ENCODE peak calls at places on chromosomes 5 and 9, in five cellular contexts. G, H, J, Q and W are unnamed samples.

GRCh38 chr5:116553366-116553765 is 21.3 kb downstream of the SEMA6A start:
- ATAC-seq in G (no peak), H (no peak), J (no peak), Q (no peak), W (no peak)

GRCh38 chr9:110922145-110922544 is 116.1 kb downstream of the LPAR1 start:
- ATAC-seq in G (no peak), H (no peak), J (no peak), Q (no peak), W (no peak)

GRCh38 chr9:32413424-32413823 is 29.0 kb downstream of the ACO1 start:
- ATAC-seq in G (no peak), H (no peak), J (no peak), Q (no peak), W (no peak)

GRCh38 chr5:108472237-108472636 is 90.3 kb upstream of the FBXL17 start:
- ATAC-seq in G (no peak), H (no peak), J (no peak), Q (no peak), W (no peak)

GRCh38 chr9:5988265-5988664 is 27.2 kb downstream of the RANBP6 start:
- ATAC-seq in G (no peak), H (no peak), J (no peak), Q (no peak), W (no peak)

GRCh38 chr5:156475831-156476551 is 149.0 kb downstream of the SGCD start:
- ATAC-seq in G (no peak), H (peak), J (no peak), Q (no peak), W (no peak)

GRCh38 chr5:178113841-178114324 is 551 bp downstream of the N4BP3 start:
- ATAC-seq in G (no peak), H (no peak), J (peak), Q (peak), W (peak)

GRCh38 chr5:107104040-107104773 is 566.5 kb downstream of the EFNA5 start:
- ATAC-seq in G (no peak), H (no peak), J (no peak), Q (no peak), W (peak)

GRCh38 chr5:15368835-15369234 is 131.1 kb upstream of the FBXL7 start:
- ATAC-seq in G (no peak), H (no peak), J (no peak), Q (no peak), W (no peak)

GRCh38 chr5:152595327-152595890 is 190.3 kb upstream of the NMUR2 start:
- ATAC-seq in G (no peak), H (no peak), J (no peak), Q (no peak), W (no peak)

GRCh38 chr5:37715361-37715760 is 124.5 kb downstream of the GDNF start:
- ATAC-seq in G (no peak), H (no peak), J (no peak), Q (no peak), W (no peak)

GRCh38 chr9:24932785-24933184 is 387.1 kb upstream of the IZUMO3 start:
- ATAC-seq in G (no peak), H (no peak), J (no peak), Q (no peak), W (no peak)

GRCh38 chr9:72978724-72979123 is 25.9 kb upstream of the ALDH1A1 start:
- ATAC-seq in G (no peak), H (no peak), J (no peak), Q (no peak), W (no peak)

GRCh38 chr9:75181748-75182147 is 93.4 kb downstream of the OSTF1 start:
- ATAC-seq in G (no peak), H (no peak), J (no peak), Q (no peak), W (no peak)

GRCh38 chr9:37944266-37944650 is 40.3 kb upstream of the SLC25A51 start:
- ATAC-seq in G (no peak), H (peak), J (no peak), Q (no peak), W (no peak)

GRCh38 chr5:29990681-29991080 is 1202.8 kb upstream of the CDH6 start:
- ATAC-seq in G (no peak), H (no peak), J (no peak), Q (no peak), W (no peak)

GRCh38 chr9:132350861-132351315 is 3.9 kb downstream of the SETX start:
- ATAC-seq in G (peak), H (no peak), J (no peak), Q (peak), W (no peak)

GRCh38 chr5:93583525-93583798 is 440 bp downstream of the NR2F1 start:
- ATAC-seq in G (no peak), H (no peak), J (no peak), Q (no peak), W (no peak)

GRCh38 chr5:14134771-14135170 is 8.4 kb upstream of the TRIO start:
- ATAC-seq in G (no peak), H (no peak), J (no peak), Q (no peak), W (no peak)

GRCh38 chr9:75376855-75377254 is 288.5 kb downstream of the OSTF1 start:
- ATAC-seq in G (no peak), H (no peak), J (no peak), Q (no peak), W (no peak)

GRCh38 chr5:59656351-59657254 is 236.9 kb downstream of the PDE4D start:
- ATAC-seq in G (no peak), H (no peak), J (no peak), Q (no peak), W (no peak)

GRCh38 chr5:11504794-11505193 is 399.5 kb downstream of the CTNND2 start:
- ATAC-seq in G (no peak), H (no peak), J (no peak), Q (no peak), W (no peak)

GRCh38 chr5:145062280-145062679 is 772.9 kb downstream of the PRELID2 start:
- ATAC-seq in G (no peak), H (no peak), J (no peak), Q (no peak), W (no peak)

GRCh38 chr5:93800988-93801811 is 59.8 kb upstream of the POU5F2 start:
- ATAC-seq in G (no peak), H (no peak), J (no peak), Q (no peak), W (no peak)

GRCh38 chr9:121038452-121039203 is 11.4 kb downstream of the C5 start:
- ATAC-seq in G (no peak), H (no peak), J (no peak), Q (no peak), W (no peak)

GRCh38 chr5:170757182-170757601 is 26.3 kb upstream of the GABRP start:
- ATAC-seq in G (no peak), H (peak), J (no peak), Q (no peak), W (no peak)